ENCODE peak calls at places on chromosomes 16 and 17, in nine cellular contexts. D is prostate gland; Z is activated T-helper 9 cell treated with anti-CD3 and anti-CD28 coated beads, Interleukin-2, amount 50 U/mL, for 16 hours; H is effector CD4-positive, alpha-beta T cell; F is NCI-H1092; B is activated CD4-positive, CD25-positive, alpha-beta regulatory T cell; T is HS-5; K is HL-60; X is anterior cingulate cortex. O is an unnamed sample.

GRCh38 chr17:5584971-5585794 is 874 bp upstream of the NLRP1 start:
- DNase-seq in F (no peak), B (no peak), T (peak), K (peak), H (no peak), Z (no peak), X (no peak), D (no peak), O (no peak)

GRCh38 chr16:75029854-75030253 is 31.0 kb downstream of the ZNRF1 start:
- DNase-seq in K (no peak), X (no peak), B (no peak), H (no peak), D (no peak), T (peak), F (no peak), Z (no peak), O (no peak)

GRCh38 chr17:81309140-81309858 is 14.2 kb upstream of the SLC38A10 start:
- DNase-seq in Z (no peak), H (no peak), T (no peak), F (no peak), D (peak), B (no peak), X (peak), K (peak), O (no peak)

GRCh38 chr17:5775098-5775497 is 190.8 kb upstream of the NLRP1 start:
- DNase-seq in X (no peak), F (no peak), B (no peak), Z (no peak), H (no peak), T (no peak), K (no peak), D (no peak), O (no peak)

GRCh38 chr17:73194514-73195222 is 1.8 kb downstream of the COG1 start:
- DNase-seq in H (no peak), D (no peak), X (no peak), K (no peak), B (no peak), Z (no peak), T (peak), F (no peak), O (no peak)

GRCh38 chr16:87086575-87086974 is 230.6 kb downstream of the C16orf95 start:
- DNase-seq in K (no peak), Z (no peak), B (no peak), D (no peak), T (no peak), H (no peak), F (no peak), X (no peak), O (no peak)

GRCh38 chr16:72468582-72468981 is 296.6 kb upstream of the PMFBP1 start:
- DNase-seq in X (no peak), Z (no peak), F (no peak), D (no peak), H (no peak), B (no peak), T (no peak), K (no peak), O (no peak)

GRCh38 chr16:8713635-8714097 is 39.2 kb downstream of the ABAT start:
- DNase-seq in X (no peak), H (no peak), D (no peak), T (no peak), K (no peak), Z (no peak), B (no peak), F (no peak), O (no peak)

GRCh38 chr16:78705694-78706093 is 606.2 kb downstream of the WWOX start:
- DNase-seq in Z (no peak), H (no peak), X (no peak), B (no peak), K (peak), T (no peak), D (no peak), F (no peak), O (no peak)